ENCODE peak calls at places on chromosomes 12 and 14, in five cellular contexts. One of them, this sample, is unnamed.

GRCh38 chr12:3578557-3578956 is 87.6 kb downstream of the PRMT8 start:
- DNase-seq in C1 segment of cervical spinal cord: no peak
- DNase-seq in activated T-helper 1 cell treated with Interleukin-2 at 50 U/mL for 16 hours: no peak
- DNase-seq in stimulated activated naive B cell treated with anti-CD40 and anti-IgM and Interleukin-4, amounts not matched to agents 10 μg/mL and 1 μg/mL and 100 μg/mL, for 72 hours: no peak
- DNase-seq in H7: no peak
- DNase-seq in this sample: no peak

GRCh38 chr14:75636100-75636692 is 24.5 kb downstream of the ERG28 start:
- DNase-seq in activated T-helper 1 cell treated with Interleukin-2 at 50 U/mL for 16 hours: no peak
- DNase-seq in C1 segment of cervical spinal cord: peak; percentile 16
- DNase-seq in stimulated activated naive B cell treated with anti-CD40 and anti-IgM and Interleukin-4, amounts not matched to agents 10 μg/mL and 1 μg/mL and 100 μg/mL, for 72 hours: no peak
- DNase-seq in H7: no peak
- DNase-seq in this sample: no peak

GRCh38 chr12:31117203-31118011 is 43.7 kb downstream of the DDX11 start:
- DNase-seq in H7: peak; percentile 88
- DNase-seq in activated T-helper 1 cell treated with Interleukin-2 at 50 U/mL for 16 hours: no peak
- DNase-seq in stimulated activated naive B cell treated with anti-CD40 and anti-IgM and Interleukin-4, amounts not matched to agents 10 μg/mL and 1 μg/mL and 100 μg/mL, for 72 hours: peak; percentile 32
- DNase-seq in C1 segment of cervical spinal cord: no peak
- DNase-seq in this sample: peak; percentile 45

GRCh38 chr14:90438841-90439240 is 42.0 kb downstream of the CALM1 start:
- DNase-seq in H7: no peak
- DNase-seq in activated T-helper 1 cell treated with Interleukin-2 at 50 U/mL for 16 hours: no peak
- DNase-seq in stimulated activated naive B cell treated with anti-CD40 and anti-IgM and Interleukin-4, amounts not matched to agents 10 μg/mL and 1 μg/mL and 100 μg/mL, for 72 hours: no peak
- DNase-seq in C1 segment of cervical spinal cord: no peak
- DNase-seq in this sample: no peak

GRCh38 chr12:47071241-47071852 is 8.1 kb upstream of the PCED1B start:
- DNase-seq in C1 segment of cervical spinal cord: no peak
- DNase-seq in stimulated activated naive B cell treated with anti-CD40 and anti-IgM and Interleukin-4, amounts not matched to agents 10 μg/mL and 1 μg/mL and 100 μg/mL, for 72 hours: no peak
- DNase-seq in activated T-helper 1 cell treated with Interleukin-2 at 50 U/mL for 16 hours: no peak
- DNase-seq in H7: peak; percentile 60
- DNase-seq in this sample: no peak

GRCh38 chr14:90388437-90388836 is 8.4 kb upstream of the CALM1 start:
- DNase-seq in H7: peak; percentile 62
- DNase-seq in activated T-helper 1 cell treated with Interleukin-2 at 50 U/mL for 16 hours: no peak
- DNase-seq in C1 segment of cervical spinal cord: no peak
- DNase-seq in stimulated activated naive B cell treated with anti-CD40 and anti-IgM and Interleukin-4, amounts not matched to agents 10 μg/mL and 1 μg/mL and 100 μg/mL, for 72 hours: no peak
- DNase-seq in this sample: no peak

GRCh38 chr12:45878630-45879255 is 111.6 kb downstream of the SCAF11 start:
- DNase-seq in H7: no peak
- DNase-seq in stimulated activated naive B cell treated with anti-CD40 and anti-IgM and Interleukin-4, amounts not matched to agents 10 μg/mL and 1 μg/mL and 100 μg/mL, for 72 hours: no peak
- DNase-seq in activated T-helper 1 cell treated with Interleukin-2 at 50 U/mL for 16 hours: no peak
- DNase-seq in C1 segment of cervical spinal cord: no peak
- DNase-seq in this sample: no peak

GRCh38 chr12:38053655-38054464 is 262.7 kb upstream of the ALG10B start:
- DNase-seq in C1 segment of cervical spinal cord: no peak
- DNase-seq in stimulated activated naive B cell treated with anti-CD40 and anti-IgM and Interleukin-4, amounts not matched to agents 10 μg/mL and 1 μg/mL and 100 μg/mL, for 72 hours: no peak
- DNase-seq in activated T-helper 1 cell treated with Interleukin-2 at 50 U/mL for 16 hours: no peak
- DNase-seq in H7: no peak
- DNase-seq in this sample: no peak